ENCODE peak calls at places on chromosomes 2 and 18, in five cellular contexts. M is GM06990, Z is tibial nerve, G is kidney epithelial cell, Q is WERI-Rb-1. P is an unnamed sample. For H3K27me3, the result is how much of the 10 kb centered on the place peaks cover.

GRCh38 chr2:168804214-168804613 is 1.8 kb downstream of the NOSTRIN start:
- DNase-seq in G (no peak), Z (no peak), Q (no peak), M (no peak), P (no peak)

GRCh38 chr2:9201185-9201891 is 5.3 kb upstream of the ASAP2 start:
- DNase-seq in G (no peak), M (no peak), Q (no peak), Z (no peak), P (peak)

GRCh38 chr2:96859338-96859649 is 1.5 kb upstream of the ANKRD39 start:
- DNase-seq in Q (no peak), G (no peak), M (no peak), Z (no peak), P (no peak)

GRCh38 chr2:19600506-19600905 is 242.1 kb upstream of the OSR1 start:
- DNase-seq in Z (no peak), Q (no peak), G (no peak), M (no peak), P (no peak)

GRCh38 chr2:36770542-36771287 is 74.2 kb downstream of the VIT start:
- DNase-seq in Z (no peak), M (no peak), G (no peak), Q (peak), P (peak)

GRCh38 chr18:28425886-28426285 is 249.0 kb upstream of the CDH2 start:
- DNase-seq in Z (no peak), M (no peak), Q (no peak), G (no peak), P (no peak)

GRCh38 chr2:151085101-151085640 is 176.5 kb downstream of the RBM43 start:
- DNase-seq in G (no peak), M (no peak), Z (no peak), Q (no peak), P (no peak)

GRCh38 chr2:23069156-23069555 is 315.8 kb upstream of the KLHL29 start:
- DNase-seq in Q (no peak), M (no peak), G (no peak), Z (no peak), P (no peak)

GRCh38 chr2:163800889-163801498 is 65.2 kb upstream of the FIGN start:
- DNase-seq in Z (no peak), G (peak), Q (peak), M (no peak), P (no peak)

GRCh38 chr2:220855296-220855695 is 716.8 kb downstream of the EPHA4 start:
- DNase-seq in Q (peak), M (no peak), Z (no peak), G (peak), P (peak)

GRCh38 chr2:44953686-44953976 is 12.1 kb downstream of the SIX3 start:
- DNase-seq in M (no peak), Q (peak), Z (no peak), G (no peak), P (no peak)
- H3K4me3 ChIP-seq in M (no peak), Q (no peak), Z (no peak), G (no peak), P (no peak)

GRCh38 chr2:176129013-176129796 is at the start of gene HOXD8:
- DNase-seq in Q (no peak), M (no peak), G (no peak), Z (no peak), P (no peak)
- H3K27me3 ChIP-seq in Q (half or more), M (under half), G (under half), Z (under half), P (half or more)

DNA sequence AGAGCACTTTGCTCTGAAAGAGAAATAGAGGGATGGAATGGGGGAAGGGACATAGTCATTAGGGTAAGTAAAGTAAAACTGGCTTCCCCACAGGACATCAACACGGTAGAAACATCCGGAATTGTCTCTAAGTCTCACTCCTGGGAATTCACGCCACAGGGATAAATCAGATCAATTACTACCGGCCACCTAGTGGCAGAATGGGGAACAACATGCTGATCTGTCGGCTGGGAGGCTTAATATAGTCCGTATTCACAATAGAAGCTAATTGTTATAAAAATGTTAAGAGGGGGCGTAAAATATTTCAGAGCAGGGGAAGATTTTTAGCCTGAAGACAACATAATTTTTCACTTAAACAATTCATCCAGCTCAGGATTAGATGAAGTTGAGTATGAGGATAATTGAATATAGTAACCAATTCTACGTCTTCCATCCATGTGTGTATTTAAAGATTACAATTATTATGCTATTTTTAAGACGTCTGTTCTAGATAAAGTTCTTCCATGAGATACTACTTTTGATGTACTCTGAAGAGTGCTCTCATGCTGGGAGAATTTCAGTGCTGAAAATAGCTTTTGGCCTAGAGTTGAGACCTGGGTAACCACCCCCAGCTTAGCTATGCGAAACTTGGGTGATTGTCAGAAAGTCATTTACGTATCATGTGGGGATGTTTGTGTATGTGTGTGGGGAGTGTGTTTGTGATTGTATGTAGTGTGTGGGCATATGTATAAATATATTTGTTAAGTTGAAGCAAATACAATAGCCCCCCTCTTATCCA is 65.7 kb downstream of the LRRTM1 start:
- DNase-seq in Z (no peak), G (no peak), M (no peak), Q (peak), P (no peak)
- TF ChIP-seq CTCF in Z (peak), G (peak), M (peak), Q (peak), P (peak)

GRCh38 chr2:54635554-54636152 is 87.8 kb upstream of the EML6 start:
- DNase-seq in G (no peak), Q (no peak), Z (no peak), M (no peak), P (no peak)
- H3K4me3 ChIP-seq in G (no peak), Q (no peak), Z (no peak), M (no peak), P (no peak)

DNA sequence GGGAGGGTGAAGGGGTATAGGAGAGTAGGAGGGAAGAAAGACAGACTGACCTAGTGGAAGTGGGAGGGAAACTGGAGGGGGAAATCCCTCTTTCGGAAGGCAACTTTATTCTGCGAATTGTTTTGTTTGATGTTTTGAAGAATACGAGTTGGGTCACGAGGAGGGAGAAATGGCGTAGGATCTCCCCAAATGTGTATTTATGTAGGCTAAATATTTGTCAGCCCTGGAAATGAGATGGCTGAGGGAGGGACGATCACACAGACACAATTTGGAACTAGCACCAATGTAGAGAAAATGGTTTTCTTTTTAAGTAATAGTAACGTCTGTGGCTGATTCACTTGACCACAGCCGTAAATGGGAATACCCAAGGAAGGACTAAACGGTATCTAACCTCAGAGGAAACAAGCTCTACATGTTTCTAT is 172.3 kb downstream of the ICOS start:
- DNase-seq in Q (no peak), Z (no peak), G (no peak), M (no peak), P (no peak)
- H3K27me3 ChIP-seq in Q (under half), Z (under half), G (under half), M (under half), P (under half)

GRCh38 chr18:3238742-3239141 is 8.9 kb upstream of the MYL12A start:
- DNase-seq in Q (peak), G (no peak), Z (no peak), M (no peak), P (no peak)
- TF ChIP-seq CTCF in Q (peak), G (no peak), Z (no peak), M (no peak), P (peak)

GRCh38 chr2:84940088-84940470 is 30.9 kb upstream of the KCMF1 start:
- DNase-seq in M (no peak), Q (no peak), G (no peak), Z (no peak), P (no peak)
- H3K4me3 ChIP-seq in M (peak), Q (no peak), G (no peak), Z (no peak), P (no peak)

DNA sequence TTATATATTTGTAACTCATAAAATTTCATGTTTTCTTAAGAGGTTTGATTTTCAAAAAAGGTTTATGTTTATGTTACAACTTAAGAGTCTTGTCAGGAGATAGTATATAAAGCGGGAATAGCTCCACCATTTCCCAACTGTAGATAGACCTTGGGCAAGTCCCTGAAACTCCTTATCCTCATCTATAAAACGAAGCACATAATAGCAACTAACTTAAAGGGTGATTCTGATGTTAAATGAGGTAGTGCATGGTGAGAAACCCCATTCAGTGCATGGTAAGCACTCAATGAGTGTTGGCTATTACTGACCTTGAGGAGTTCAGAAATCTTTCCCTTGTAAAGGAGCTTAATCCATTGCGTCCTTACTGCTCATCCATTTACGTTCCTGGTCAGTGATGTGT is 34.1 kb downstream of the KCTD18 start:
- DNase-seq in M (no peak), G (no peak), Z (no peak), Q (no peak), P (no peak)
- H3K27me3 ChIP-seq in M (under half), G (under half), Z (under half), Q (under half), P (under half)

P was measured in bronchial epithelial cell.